ENCODE peak calls at places on chromosomes 4 and X, in four cellular contexts. One of them, this sample, is unnamed. For H3K4me1, the result is how much of the 10 kb centered on the place peaks cover.

GRCh38 chr4:174334628-174335027 is 50.9 kb downstream of the CEP44 start:
- DNase-seq in spleen: no peak
- DNase-seq in tibial artery: no peak
- DNase-seq in A673: no peak
- DNase-seq in this sample: no peak

GRCh38 chrX:24465524-24465850 is 401 bp downstream of the PDK3 start:
- DNase-seq in A673: no peak
- DNase-seq in spleen: peak
- DNase-seq in tibial artery: no peak
- DNase-seq in this sample: no peak

GRCh38 chrX:2708016-2708415 is 16.9 kb downstream of the CD99 start:
- DNase-seq in A673: no peak
- DNase-seq in spleen: peak
- DNase-seq in tibial artery: no peak
- DNase-seq in this sample: no peak

GRCh38 chr4:17636696-17637351 is 22.4 kb downstream of the MED28 start:
- DNase-seq in spleen: peak
- DNase-seq in A673: peak
- DNase-seq in tibial artery: peak
- DNase-seq in this sample: peak

GRCh38 chr4:185222598-185222997 is 13.2 kb downstream of the SNX25 start:
- DNase-seq in spleen: no peak
- DNase-seq in A673: no peak
- DNase-seq in tibial artery: no peak
- DNase-seq in this sample: no peak

GRCh38 chr4:75179510-75179909 is 246.6 kb downstream of the PARM1 start:
- DNase-seq in spleen: no peak
- DNase-seq in tibial artery: no peak
- DNase-seq in A673: no peak
- DNase-seq in this sample: no peak

GRCh38 chr4:155780773-155781172 is 22.0 kb downstream of the GUCY1B1 start:
- DNase-seq in tibial artery: no peak
- DNase-seq in spleen: no peak
- DNase-seq in A673: no peak
- DNase-seq in this sample: no peak

GRCh38 chrX:150478496-150479492 is 89.6 kb upstream of the MTM1 start:
- DNase-seq in tibial artery: no peak
- DNase-seq in A673: no peak
- DNase-seq in spleen: no peak
- DNase-seq in this sample: no peak

GRCh38 chr4:99264927-99265326 is 25.9 kb downstream of the ADH1A start:
- DNase-seq in spleen: no peak
- DNase-seq in A673: no peak
- DNase-seq in tibial artery: no peak
- DNase-seq in this sample: no peak

GRCh38 chrX:84165716-84166115 is 22.3 kb downstream of the RPS6KA6 start:
- DNase-seq in spleen: no peak
- DNase-seq in A673: no peak
- DNase-seq in tibial artery: no peak
- DNase-seq in this sample: no peak

GRCh38 chrX:129717902-129718301 is 20.9 kb upstream of the XPNPEP2 start:
- DNase-seq in spleen: no peak
- DNase-seq in A673: no peak
- DNase-seq in tibial artery: peak
- DNase-seq in this sample: no peak

GRCh38 chr4:175373031-175373430 is 439.0 kb downstream of the GPM6A start:
- DNase-seq in A673: no peak
- DNase-seq in spleen: no peak
- DNase-seq in tibial artery: no peak
- DNase-seq in this sample: no peak

GRCh38 chr4:20625460-20625859 is 74.8 kb upstream of the PACRGL start:
- DNase-seq in spleen: no peak
- DNase-seq in tibial artery: no peak
- DNase-seq in A673: no peak
- DNase-seq in this sample: no peak

DNA sequence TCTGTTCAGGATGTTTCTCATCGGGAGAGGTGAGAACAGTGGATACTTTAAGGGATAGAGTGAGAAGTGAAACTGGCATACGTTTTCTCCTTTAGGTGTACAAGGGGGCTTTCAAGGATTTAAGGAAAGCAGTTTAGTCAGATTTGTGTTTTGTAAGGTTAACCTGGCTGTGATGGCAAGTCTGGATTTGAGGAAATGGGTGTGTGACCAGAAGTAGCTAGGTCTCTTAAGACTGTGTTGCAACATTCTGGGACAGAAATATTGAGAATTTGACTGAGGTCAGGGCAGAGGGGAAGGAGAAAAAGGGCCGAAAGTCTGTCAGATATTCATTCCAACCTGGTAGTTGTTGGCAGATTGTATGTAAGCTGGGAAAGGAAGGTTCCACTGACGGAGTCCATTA is 10.4 kb upstream of the GABRE start:
- DNase-seq in A673: no peak
- DNase-seq in tibial artery: no peak
- DNase-seq in spleen: no peak
- DNase-seq in this sample: no peak
- H3K4me1 ChIP-seq in A673: under half
- H3K4me1 ChIP-seq in tibial artery: under half
- H3K4me1 ChIP-seq in spleen: under half
- H3K4me1 ChIP-seq in this sample: half or more

DNA sequence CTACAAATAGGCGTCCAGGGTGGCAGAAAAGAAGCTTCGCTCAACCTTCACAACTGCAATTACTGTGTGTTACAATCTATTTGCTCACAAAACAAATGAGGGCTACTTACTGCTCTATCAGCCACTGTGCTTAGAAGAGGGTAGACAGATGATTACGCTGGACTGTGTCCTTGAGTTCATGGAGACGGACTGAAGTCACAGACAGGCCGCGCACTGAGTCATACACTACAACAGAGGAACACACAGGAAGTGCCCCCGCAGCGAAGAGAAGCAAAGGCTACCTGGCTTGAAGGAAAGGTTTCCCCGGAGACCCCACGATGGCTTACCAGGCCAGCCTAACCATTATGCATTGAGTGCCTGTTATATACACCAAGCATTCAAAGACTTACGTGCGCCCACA is 25.6 kb downstream of the FAT1 start:
- DNase-seq in A673: no peak
- DNase-seq in tibial artery: no peak
- DNase-seq in spleen: no peak
- DNase-seq in this sample: no peak
- H3K4me1 ChIP-seq in A673: half or more
- H3K4me1 ChIP-seq in tibial artery: under half
- H3K4me1 ChIP-seq in spleen: under half
- H3K4me1 ChIP-seq in this sample: half or more

GRCh38 chrX:10235851-10236250 is 79.1 kb downstream of the CLCN4 start:
- DNase-seq in A673: no peak
- DNase-seq in tibial artery: no peak
- DNase-seq in spleen: no peak
- DNase-seq in this sample: peak
- H3K4me1 ChIP-seq in A673: under half
- H3K4me1 ChIP-seq in tibial artery: under half
- H3K4me1 ChIP-seq in spleen: under half
- H3K4me1 ChIP-seq in this sample: under half

GRCh38 chr4:104487105-104487504 is 7.6 kb downstream of the CXXC4 start:
- DNase-seq in A673: peak
- DNase-seq in tibial artery: no peak
- DNase-seq in spleen: no peak
- DNase-seq in this sample: no peak
- H3K4me1 ChIP-seq in A673: under half
- H3K4me1 ChIP-seq in tibial artery: under half
- H3K4me1 ChIP-seq in spleen: under half
- H3K4me1 ChIP-seq in this sample: under half

GRCh38 chr4:147825451-147826287 is 93.8 kb downstream of the ARHGAP10 start:
- DNase-seq in A673: no peak
- DNase-seq in tibial artery: no peak
- DNase-seq in spleen: no peak
- DNase-seq in this sample: no peak
- H3K4me1 ChIP-seq in A673: under half
- H3K4me1 ChIP-seq in tibial artery: half or more
- H3K4me1 ChIP-seq in spleen: under half
- H3K4me1 ChIP-seq in this sample: under half

GRCh38 chr4:148287111-148287510 is 155.1 kb downstream of the NR3C2 start:
- DNase-seq in spleen: no peak
- DNase-seq in A673: no peak
- DNase-seq in tibial artery: no peak
- DNase-seq in this sample: no peak
- H3K4me1 ChIP-seq in spleen: under half
- H3K4me1 ChIP-seq in A673: under half
- H3K4me1 ChIP-seq in tibial artery: under half
- H3K4me1 ChIP-seq in this sample: under half

GRCh38 chr4:145098675-145099037 is 545 bp downstream of the ABCE1 start:
- DNase-seq in A673: peak
- DNase-seq in tibial artery: no peak
- DNase-seq in spleen: no peak
- DNase-seq in this sample: no peak
- H3K4me1 ChIP-seq in A673: under half
- H3K4me1 ChIP-seq in tibial artery: under half
- H3K4me1 ChIP-seq in spleen: half or more
- H3K4me1 ChIP-seq in this sample: under half

DNA sequence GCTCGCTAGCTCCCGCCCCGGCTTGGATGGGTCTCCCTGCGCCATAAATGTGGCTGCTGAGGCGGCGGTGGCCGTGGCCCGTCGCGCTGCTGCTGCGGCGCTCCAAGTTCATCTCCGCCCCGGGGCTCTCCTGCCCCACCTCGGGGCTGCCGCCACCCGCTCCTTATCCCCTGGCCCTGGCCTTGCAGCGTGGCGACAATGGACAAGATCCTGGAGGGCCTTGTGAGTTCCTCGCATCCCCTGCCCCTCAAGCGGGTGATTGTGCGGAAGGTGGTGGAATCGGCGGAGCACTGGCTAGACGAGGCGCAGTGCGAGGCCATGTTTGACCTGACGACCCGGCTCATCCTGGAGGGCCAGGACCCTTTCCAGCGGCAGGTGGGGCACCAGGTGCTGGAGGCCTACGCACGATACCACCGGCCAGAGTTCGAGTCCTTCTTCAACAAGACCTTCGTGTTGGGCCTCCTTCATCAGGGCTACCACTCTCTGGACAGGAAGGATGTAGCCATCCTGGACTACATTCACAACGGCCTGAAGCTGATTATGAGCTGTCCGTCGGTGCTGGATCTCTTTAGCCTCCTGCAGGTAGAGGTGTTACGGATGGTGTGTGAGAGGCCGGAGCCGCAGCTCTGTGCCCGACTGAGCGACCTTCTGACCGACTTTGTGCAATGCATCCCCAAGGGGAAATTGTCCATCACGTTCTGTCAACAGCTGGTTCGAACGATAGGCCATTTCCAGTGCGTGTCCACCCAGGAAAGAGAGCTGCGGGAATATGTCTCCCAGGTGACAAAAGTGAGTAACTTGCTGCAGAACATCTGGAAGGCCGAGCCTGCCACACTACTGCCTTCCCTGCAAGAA is 763 bp downstream of the USP38 start:
- DNase-seq in spleen: peak
- DNase-seq in tibial artery: no peak
- DNase-seq in A673: no peak
- DNase-seq in this sample: peak
- H3K4me1 ChIP-seq in spleen: half or more
- H3K4me1 ChIP-seq in tibial artery: under half
- H3K4me1 ChIP-seq in A673: under half
- H3K4me1 ChIP-seq in this sample: under half

GRCh38 chrX:139828037-139828436 is 104.8 kb downstream of the ATP11C start:
- DNase-seq in tibial artery: no peak
- DNase-seq in spleen: no peak
- DNase-seq in A673: no peak
- DNase-seq in this sample: no peak
- H3K4me1 ChIP-seq in tibial artery: under half
- H3K4me1 ChIP-seq in spleen: under half
- H3K4me1 ChIP-seq in A673: half or more
- H3K4me1 ChIP-seq in this sample: half or more